ENCODE peak calls at places on chromosomes 13 and 19, in four cellular contexts. I is ELR; B is mucosa of descending colon; T is naive thymus-derived CD8-positive, alpha-beta T cell. R is an unnamed sample.

GRCh38 chr13:71801781-71802180 is 65.2 kb downstream of the DACH1 start:
- DNase-seq in I (no peak), T (no peak), B (no peak), R (no peak)

GRCh38 chr13:29594710-29595379 is 643 bp downstream of the SLC7A1 start:
- DNase-seq in T (peak), I (peak), B (peak), R (no peak)

GRCh38 chr19:50532952-50533351 is 19.2 kb upstream of the ASPDH start:
- DNase-seq in T (no peak), B (no peak), I (no peak), R (no peak)

GRCh38 chr19:35436477-35437141 is 11.4 kb upstream of the FFAR2 start:
- DNase-seq in T (no peak), I (peak), B (peak), R (no peak)

GRCh38 chr13:112376050-112376681 is at the start of gene SPACA7:
- DNase-seq in T (no peak), B (no peak), I (no peak), R (no peak)

GRCh38 chr19:12665281-12665573 is 1.3 kb downstream of the MAN2B1 start:
- DNase-seq in I (no peak), T (peak), B (peak), R (no peak)

GRCh38 chr13:46179576-46180368 is 2.2 kb downstream of the LCP1 start:
- DNase-seq in B (peak), T (peak), I (no peak), R (no peak)

GRCh38 chr19:38759590-38760003 is 13.7 kb downstream of the LGALS7 start:
- DNase-seq in T (no peak), B (no peak), I (no peak), R (no peak)

GRCh38 chr19:33216198-33216830 is 9.3 kb downstream of the SLC7A10 start:
- DNase-seq in I (no peak), T (no peak), B (no peak), R (no peak)

GRCh38 chr19:38952395-38953165 is 21.8 kb downstream of the MRPS12 start:
- DNase-seq in T (no peak), I (peak), B (no peak), R (peak)

GRCh38 chr19:46909356-46909755 is 48.6 kb downstream of the ARHGAP35 start:
- DNase-seq in T (no peak), I (no peak), B (no peak), R (no peak)

GRCh38 chr19:662207-662961 is 630 bp downstream of the RNF126 start:
- DNase-seq in I (peak), B (peak), T (peak), R (no peak)

GRCh38 chr13:28320884-28321574 is 173.9 kb downstream of the FLT1 start:
- DNase-seq in I (peak), B (no peak), T (no peak), R (peak)

GRCh38 chr13:110799246-110800236 is 86.0 kb downstream of the ING1 start:
- DNase-seq in I (peak), B (no peak), T (no peak), R (no peak)

GRCh38 chr13:110421696-110422395 is 114.8 kb downstream of the COL4A2 start:
- DNase-seq in T (no peak), B (no peak), I (peak), R (no peak)

GRCh38 chr19:53649746-53650593 is 18.2 kb downstream of the DPRX start:
- DNase-seq in I (no peak), B (no peak), T (no peak), R (no peak)

GRCh38 chr13:30835442-30835841 is 70.6 kb upstream of the MEDAG start:
- DNase-seq in T (no peak), I (no peak), B (peak), R (peak)

GRCh38 chr19:53196777-53197396 is 3.7 kb upstream of the ZNF665 start:
- DNase-seq in I (peak), T (peak), B (peak), R (peak)

GRCh38 chr13:32947886-32948285 is 68.3 kb upstream of the KL start:
- DNase-seq in T (no peak), I (no peak), B (no peak), R (no peak)

GRCh38 chr13:59119475-59119874 is 1044.3 kb downstream of the DIAPH3 start:
- DNase-seq in T (no peak), B (no peak), I (no peak), R (no peak)

GRCh38 chr19:4866595-4867424 is 657 bp downstream of the PLIN3 start:
- DNase-seq in B (peak), I (peak), T (peak), R (no peak)

GRCh38 chr19:34314437-34315313 is 50.3 kb upstream of the GPI start:
- DNase-seq in T (no peak), B (no peak), I (no peak), R (no peak)

GRCh38 chr19:17348700-17349099 is 11.3 kb downstream of the GTPBP3 start:
- DNase-seq in I (peak), T (no peak), B (peak), R (no peak)

GRCh38 chr19:50553134-50553703 is 15.0 kb downstream of the LRRC4B start:
- DNase-seq in T (no peak), B (no peak), I (no peak), R (no peak)

GRCh38 chr19:42290523-42291436 is 11.2 kb upstream of the PRR19 start:
- DNase-seq in T (peak), B (peak), I (peak), R (no peak)

GRCh38 chr13:55266644-55267043 is 1874.1 kb upstream of the PRR20A start:
- DNase-seq in T (no peak), B (no peak), I (no peak), R (no peak)

GRCh38 chr19:35712910-35713845 is 4.6 kb upstream of the KMT2B start:
- DNase-seq in T (no peak), B (no peak), I (no peak), R (no peak)

GRCh38 chr13:75175575-75175974 is 306.4 kb downstream of the TBC1D4 start:
- DNase-seq in B (no peak), I (peak), T (no peak), R (no peak)

GRCh38 chr19:29696045-29696682 is 18.9 kb downstream of the C19orf12 start:
- DNase-seq in T (no peak), I (no peak), B (no peak), R (no peak)

GRCh38 chr19:13984875-13985741 is 21.0 kb downstream of the RFX1 start:
- DNase-seq in T (no peak), B (no peak), I (no peak), R (no peak)

GRCh38 chr19:5534787-5535586 is 32.8 kb downstream of the TINCR start:
- DNase-seq in B (no peak), T (no peak), I (no peak), R (no peak)

GRCh38 chr13:37225414-37226047 is 120.1 kb upstream of the CSNK1A1L start:
- DNase-seq in T (no peak), B (no peak), I (peak), R (no peak)

GRCh38 chr19:547836-548720 is 4.2 kb downstream of the GZMM start:
- DNase-seq in I (no peak), T (no peak), B (peak), R (no peak)

GRCh38 chr13:98141938-98142426 is 912 bp upstream of the FARP1 start:
- DNase-seq in T (no peak), B (no peak), I (no peak), R (no peak)

GRCh38 chr13:105395041-105395440 is 1140.4 kb downstream of the EFNB2 start:
- DNase-seq in B (no peak), I (no peak), T (no peak), R (no peak)

GRCh38 chr13:76758738-76759137 is 127.5 kb downstream of the KCTD12 start:
- DNase-seq in B (no peak), T (no peak), I (peak), R (no peak)

GRCh38 chr19:10111405-10111811 is at the start of gene P2RY11:
- DNase-seq in I (no peak), T (no peak), B (peak), R (no peak)